ENCODE peak calls at places on chromosomes 16 and 17, in ten cellular contexts. G, C, W, T, A, Y, D, Q, M and B are unnamed samples.

GRCh38 chr17:50779747-50780363 is 12.5 kb upstream of the ANKRD40CL start:
- DNase-seq in G (peak; percentile 25), C (no peak), W (no peak), T (peak; percentile 70), A (peak; percentile 32), Y (no peak), D (peak; percentile 12), Q (no peak), M (no peak), B (no peak)

GRCh38 chr17:33939959-33940358 is 315.1 kb upstream of the CCL2 start:
- DNase-seq in G (no peak), C (no peak), W (no peak), T (no peak), A (no peak), Y (no peak), D (no peak), Q (no peak), M (no peak), B (no peak)

GRCh38 chr17:47251421-47251940 is 2.1 kb upstream of the ITGB3 start:
- DNase-seq in G (no peak), C (no peak), W (no peak), T (no peak), A (no peak), Y (no peak), D (no peak), Q (no peak), M (no peak), B (no peak)

GRCh38 chr17:17156511-17156910 is 49.6 kb downstream of the PLD6 start:
- DNase-seq in G (no peak), C (no peak), W (peak; percentile 43), T (no peak), A (no peak), Y (peak; percentile 83), D (no peak), Q (no peak), M (no peak), B (no peak)

GRCh38 chr17:50318551-50319310 is 27.2 kb upstream of the XYLT2 start:
- DNase-seq in G (no peak), C (no peak), W (no peak), T (no peak), A (no peak), Y (no peak), D (no peak), Q (no peak), M (no peak), B (no peak)

GRCh38 chr17:62797959-62798358 is 10.2 kb downstream of the MARCHF10 start:
- DNase-seq in G (no peak), C (no peak), W (no peak), T (no peak), A (no peak), Y (no peak), D (no peak), Q (no peak), M (no peak), B (no peak)

GRCh38 chr16:79845734-79846135 is 245.2 kb upstream of the MAF start:
- DNase-seq in G (no peak), C (no peak), W (no peak), T (peak; percentile 77), A (no peak), Y (no peak), D (no peak), Q (no peak), M (no peak), B (no peak)

GRCh38 chr16:27721548-27722265 is 171.8 kb downstream of the KATNIP start:
- DNase-seq in G (no peak), C (no peak), W (peak; percentile 43), T (no peak), A (no peak), Y (peak; percentile 76), D (no peak), Q (no peak), M (peak; percentile 45), B (no peak)

GRCh38 chr17:17890773-17891759 is 54.3 kb upstream of the SREBF1 start:
- DNase-seq in G (peak; percentile 24), C (peak; percentile 33), W (peak; percentile 78), T (peak; percentile 57), A (peak; percentile 30), Y (peak; percentile 87), D (no peak), Q (peak; percentile 71), M (no peak), B (peak; percentile 67)

GRCh38 chr17:65830356-65830755 is 268.9 kb upstream of the AXIN2 start:
- DNase-seq in G (no peak), C (no peak), W (no peak), T (no peak), A (no peak), Y (no peak), D (no peak), Q (no peak), M (no peak), B (no peak)

GRCh38 chr17:1455291-1455747 is 713 bp downstream of the CRK start:
- DNase-seq in G (peak; percentile 7), C (peak; percentile 59), W (peak; percentile 87), T (peak; percentile 50), A (peak; percentile 29), Y (peak; percentile 83), D (no peak), Q (peak; percentile 67), M (no peak), B (peak; percentile 71)

GRCh38 chr16:83925095-83925905 is 26.4 kb downstream of the MLYCD start:
- DNase-seq in G (no peak), C (no peak), W (no peak), T (no peak), A (no peak), Y (no peak), D (no peak), Q (no peak), M (no peak), B (no peak)

GRCh38 chr16:88706288-88706964 is at the start of the genes CTU2 and RNF166:
- DNase-seq in G (peak; percentile 91), C (peak; percentile 89), W (peak; percentile 98), T (peak; percentile 89), A (peak; percentile 96), Y (peak; percentile 99), D (peak; percentile 84), Q (peak; percentile 100), M (no peak), B (peak; percentile 99)